ENCODE peak calls at places on chromosome 10, in six cellular contexts. One of them, this sample, is unnamed.

GRCh38 chr10:31034041-31034918 is 2.6 kb upstream of the ZNF438 start:
- DNase-seq in psoas muscle: no peak
- DNase-seq in AG04450: peak; percentile 92
- DNase-seq in dermis microvascular lymphatic vessel endothelial cell: no peak
- DNase-seq in germinal center: no peak
- DNase-seq in iPS-NIHi11: no peak
- DNase-seq in this sample: peak; percentile 35

GRCh38 chr10:28913850-28914249 is 236.5 kb downstream of the BAMBI start:
- DNase-seq in dermis microvascular lymphatic vessel endothelial cell: no peak
- DNase-seq in iPS-NIHi11: no peak
- DNase-seq in psoas muscle: no peak
- DNase-seq in germinal center: no peak
- DNase-seq in AG04450: no peak
- DNase-seq in this sample: no peak

GRCh38 chr10:77926566-77927342 is at the start of gene DLG5:
- DNase-seq in iPS-NIHi11: peak; percentile 86
- DNase-seq in psoas muscle: peak; percentile 78
- DNase-seq in germinal center: peak; percentile 29
- DNase-seq in AG04450: no peak
- DNase-seq in dermis microvascular lymphatic vessel endothelial cell: no peak
- DNase-seq in this sample: peak; percentile 58

GRCh38 chr10:131179386-131179785 is 132.1 kb downstream of the TCERG1L start:
- DNase-seq in AG04450: no peak
- DNase-seq in germinal center: no peak
- DNase-seq in iPS-NIHi11: no peak
- DNase-seq in psoas muscle: no peak
- DNase-seq in dermis microvascular lymphatic vessel endothelial cell: no peak
- DNase-seq in this sample: no peak

GRCh38 chr10:102311025-102311420 is 65.7 kb downstream of the GBF1 start:
- DNase-seq in psoas muscle: no peak
- DNase-seq in AG04450: no peak
- DNase-seq in dermis microvascular lymphatic vessel endothelial cell: no peak
- DNase-seq in germinal center: no peak
- DNase-seq in iPS-NIHi11: no peak
- DNase-seq in this sample: no peak

GRCh38 chr10:24947304-24948097 is 4.9 kb downstream of the PRTFDC1 start:
- DNase-seq in dermis microvascular lymphatic vessel endothelial cell: no peak
- DNase-seq in germinal center: no peak
- DNase-seq in AG04450: no peak
- DNase-seq in iPS-NIHi11: no peak
- DNase-seq in psoas muscle: no peak
- DNase-seq in this sample: no peak

GRCh38 chr10:535953-536352 is 153.5 kb downstream of the DIP2C start:
- DNase-seq in germinal center: no peak
- DNase-seq in iPS-NIHi11: no peak
- DNase-seq in psoas muscle: no peak
- DNase-seq in AG04450: no peak
- DNase-seq in dermis microvascular lymphatic vessel endothelial cell: no peak
- DNase-seq in this sample: no peak

GRCh38 chr10:5089869-5090268 is 4.3 kb upstream of the AKR1C3 start:
- DNase-seq in AG04450: no peak
- DNase-seq in iPS-NIHi11: peak; percentile 18
- DNase-seq in psoas muscle: no peak
- DNase-seq in germinal center: no peak
- DNase-seq in dermis microvascular lymphatic vessel endothelial cell: no peak
- DNase-seq in this sample: peak; percentile 42

GRCh38 chr10:92747066-92747465 is 57.3 kb downstream of the HHEX start:
- DNase-seq in AG04450: no peak
- DNase-seq in psoas muscle: no peak
- DNase-seq in germinal center: no peak
- DNase-seq in iPS-NIHi11: no peak
- DNase-seq in dermis microvascular lymphatic vessel endothelial cell: no peak
- DNase-seq in this sample: no peak

GRCh38 chr10:86795353-86795752 is 38.9 kb downstream of the BMPR1A start:
- DNase-seq in psoas muscle: no peak
- DNase-seq in iPS-NIHi11: peak; percentile 75
- DNase-seq in AG04450: peak; percentile 51
- DNase-seq in dermis microvascular lymphatic vessel endothelial cell: no peak
- DNase-seq in germinal center: no peak
- DNase-seq in this sample: peak; percentile 79

GRCh38 chr10:79385392-79385795 is 38.1 kb downstream of the PPIF start:
- DNase-seq in dermis microvascular lymphatic vessel endothelial cell: no peak
- DNase-seq in psoas muscle: no peak
- DNase-seq in AG04450: no peak
- DNase-seq in germinal center: no peak
- DNase-seq in iPS-NIHi11: no peak
- DNase-seq in this sample: no peak

GRCh38 chr10:107831772-107832171 is 667.3 kb upstream of the SORCS1 start:
- DNase-seq in iPS-NIHi11: no peak
- DNase-seq in AG04450: no peak
- DNase-seq in germinal center: no peak
- DNase-seq in dermis microvascular lymphatic vessel endothelial cell: no peak
- DNase-seq in psoas muscle: no peak
- DNase-seq in this sample: no peak

GRCh38 chr10:15106352-15107013 is 9.3 kb downstream of the RPP38 start:
- DNase-seq in dermis microvascular lymphatic vessel endothelial cell: peak; percentile 48
- DNase-seq in germinal center: peak; percentile 59
- DNase-seq in iPS-NIHi11: peak; percentile 77
- DNase-seq in psoas muscle: peak; percentile 62
- DNase-seq in AG04450: no peak
- DNase-seq in this sample: peak; percentile 60

GRCh38 chr10:130772676-130773075 is 538.8 kb downstream of the TCERG1L start:
- DNase-seq in AG04450: no peak
- DNase-seq in dermis microvascular lymphatic vessel endothelial cell: no peak
- DNase-seq in iPS-NIHi11: no peak
- DNase-seq in germinal center: no peak
- DNase-seq in psoas muscle: no peak
- DNase-seq in this sample: no peak

GRCh38 chr10:75195035-75195763 is 15.4 kb upstream of the VDAC2 start:
- DNase-seq in psoas muscle: no peak
- DNase-seq in dermis microvascular lymphatic vessel endothelial cell: no peak
- DNase-seq in iPS-NIHi11: no peak
- DNase-seq in AG04450: peak; percentile 81
- DNase-seq in germinal center: no peak
- DNase-seq in this sample: no peak